ENCODE peak calls at places on chromosomes 2 and 18, in nine cellular contexts. I, G, S, V, Q, X, Z, C and W are unnamed samples.

GRCh38 chr2:39435254-39435653 is 1.8 kb downstream of the MAP4K3 start:
- DNase-seq in I (peak; percentile 39), G (no peak), S (peak; percentile 43), V (no peak), Q (peak; percentile 14), X (no peak), Z (no peak), C (no peak), W (peak; percentile 24)

GRCh38 chr2:127805491-127805890 is 5.5 kb downstream of the WDR33 start:
- DNase-seq in I (no peak), G (no peak), S (no peak), V (no peak), Q (no peak), X (no peak), Z (no peak), C (no peak), W (no peak)

GRCh38 chr2:178732913-178733312 is 74.3 kb downstream of the TTN start:
- DNase-seq in I (no peak), G (no peak), S (no peak), V (no peak), Q (no peak), X (no peak), Z (no peak), C (no peak), W (no peak)

GRCh38 chr18:40371673-40372072 is 1583.4 kb upstream of the PIK3C3 start:
- DNase-seq in I (peak; percentile 61), G (no peak), S (peak; percentile 83), V (no peak), Q (no peak), X (no peak), Z (no peak), C (peak; percentile 42), W (no peak)

GRCh38 chr18:60027397-60027796 is 127.6 kb downstream of the PMAIP1 start:
- DNase-seq in I (no peak), G (no peak), S (no peak), V (no peak), Q (no peak), X (peak; percentile 47), Z (no peak), C (peak; percentile 71), W (no peak)

GRCh38 chr2:159703491-159703890 is 8.8 kb upstream of the MARCHF7 start:
- DNase-seq in I (no peak), G (no peak), S (no peak), V (no peak), Q (no peak), X (no peak), Z (no peak), C (no peak), W (no peak)

GRCh38 chr2:217848351-217848957 is 154.3 kb downstream of the TNS1 start:
- DNase-seq in I (no peak), G (no peak), S (no peak), V (peak; percentile 68), Q (no peak), X (no peak), Z (no peak), C (no peak), W (no peak)

GRCh38 chr18:43935051-43935412 is 657.7 kb upstream of the SYT4 start:
- DNase-seq in I (peak; percentile 98), G (no peak), S (peak; percentile 74), V (no peak), Q (no peak), X (no peak), Z (no peak), C (no peak), W (no peak)

GRCh38 chr2:10405441-10405840 is 42.7 kb downstream of the ODC1 start:
- DNase-seq in I (peak; percentile 92), G (no peak), S (peak; percentile 95), V (peak; percentile 93), Q (no peak), X (peak; percentile 84), Z (no peak), C (peak; percentile 98), W (no peak)

GRCh38 chr18:8299054-8299708 is 310.1 kb upstream of the RAB12 start:
- DNase-seq in I (no peak), G (no peak), S (no peak), V (no peak), Q (no peak), X (no peak), Z (no peak), C (no peak), W (no peak)

GRCh38 chr2:84970956-84971798 is at the start of gene KCMF1:
- DNase-seq in I (peak; percentile 71), G (no peak), S (peak; percentile 74), V (peak; percentile 95), Q (peak; percentile 65), X (peak; percentile 93), Z (peak; percentile 82), C (peak; percentile 75), W (peak; percentile 82)

GRCh38 chr2:37875332-37875976 is 49.6 kb upstream of the RMDN2 start:
- DNase-seq in I (no peak), G (no peak), S (no peak), V (no peak), Q (no peak), X (no peak), Z (no peak), C (no peak), W (no peak)

GRCh38 chr2:37874470-37874869 is 50.6 kb upstream of the RMDN2 start:
- DNase-seq in I (no peak), G (no peak), S (no peak), V (no peak), Q (no peak), X (no peak), Z (no peak), C (no peak), W (no peak)

GRCh38 chr2:37873229-37873628 is 51.9 kb upstream of the RMDN2 start:
- DNase-seq in I (no peak), G (no peak), S (no peak), V (no peak), Q (no peak), X (no peak), Z (no peak), C (no peak), W (no peak)

GRCh38 chr2:37872192-37872545 is 52.9 kb upstream of the RMDN2 start:
- DNase-seq in I (no peak), G (no peak), S (no peak), V (no peak), Q (no peak), X (no peak), Z (no peak), C (no peak), W (no peak)

GRCh38 chr2:37873749-37874330 is 51.2 kb upstream of the RMDN2 start:
- DNase-seq in I (no peak), G (no peak), S (no peak), V (no peak), Q (no peak), X (no peak), Z (no peak), C (no peak), W (no peak)
- H3K9ac ChIP-seq in I (no peak overlapping the region), G (no peak overlapping the region), S (no peak overlapping the region), V (no peak overlapping the region), Q (no peak overlapping the region), X (no peak overlapping the region), Z (no peak overlapping the region), C (no peak overlapping the region), W (no peak overlapping the region)

GRCh38 chr2:112622528-112622849 is 23.2 kb upstream of the SLC20A1 start:
- DNase-seq in I (peak; percentile 96), G (no peak), S (peak; percentile 98), V (no peak), Q (no peak), X (no peak), Z (no peak), C (peak; percentile 88), W (no peak)
- H3K9ac ChIP-seq in I (no peak overlapping the region), G (no peak overlapping the region), S (no peak overlapping the region), V (no peak overlapping the region), Q (no peak overlapping the region), X (no peak overlapping the region), Z (no peak overlapping the region), C (peak overlapping the region; percentile 61), W (no peak overlapping the region)

DNA sequence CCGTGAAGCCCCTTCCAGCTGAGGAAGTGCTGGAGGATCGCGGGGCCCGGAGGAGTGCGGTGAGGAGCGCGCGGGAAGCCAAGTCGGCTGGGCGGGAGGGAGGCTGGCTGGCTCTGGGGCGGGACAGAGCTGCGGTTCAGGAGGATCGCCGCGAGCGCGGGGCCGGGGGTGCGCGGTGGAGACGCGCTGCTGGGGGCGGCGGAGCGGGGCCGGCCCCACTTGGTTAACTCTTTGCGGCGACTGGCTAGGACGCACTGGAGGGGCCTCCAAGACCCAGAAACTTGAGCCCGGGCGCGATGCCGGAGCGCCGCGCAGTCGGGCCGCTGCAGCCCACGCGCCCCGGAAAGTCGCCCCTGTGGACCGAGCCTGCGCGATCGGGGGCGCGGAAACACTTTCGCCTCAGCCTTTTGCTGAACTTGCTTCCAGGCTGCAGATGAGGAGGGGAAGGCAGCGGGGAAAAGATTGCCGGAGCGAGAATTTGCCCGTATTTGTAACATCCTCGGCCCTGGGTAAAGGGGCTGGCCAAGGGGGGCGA is 597 bp downstream of the CYBRD1 start:
- DNase-seq in I (no peak), G (no peak), S (no peak), V (peak; percentile 75), Q (peak; percentile 48), X (no peak), Z (peak; percentile 24), C (no peak), W (peak; percentile 23)
- H3K9ac ChIP-seq in I (peak overlapping the region; percentile 75), G (peak overlapping the region; percentile 75), S (peak overlapping the region; percentile 90), V (peak overlapping the region; percentile 65), Q (peak overlapping the region; percentile 94), X (peak overlapping the region; percentile 86), Z (peak overlapping the region; percentile 42), C (peak overlapping the region; percentile 33), W (peak overlapping the region; percentile 54)

DNA sequence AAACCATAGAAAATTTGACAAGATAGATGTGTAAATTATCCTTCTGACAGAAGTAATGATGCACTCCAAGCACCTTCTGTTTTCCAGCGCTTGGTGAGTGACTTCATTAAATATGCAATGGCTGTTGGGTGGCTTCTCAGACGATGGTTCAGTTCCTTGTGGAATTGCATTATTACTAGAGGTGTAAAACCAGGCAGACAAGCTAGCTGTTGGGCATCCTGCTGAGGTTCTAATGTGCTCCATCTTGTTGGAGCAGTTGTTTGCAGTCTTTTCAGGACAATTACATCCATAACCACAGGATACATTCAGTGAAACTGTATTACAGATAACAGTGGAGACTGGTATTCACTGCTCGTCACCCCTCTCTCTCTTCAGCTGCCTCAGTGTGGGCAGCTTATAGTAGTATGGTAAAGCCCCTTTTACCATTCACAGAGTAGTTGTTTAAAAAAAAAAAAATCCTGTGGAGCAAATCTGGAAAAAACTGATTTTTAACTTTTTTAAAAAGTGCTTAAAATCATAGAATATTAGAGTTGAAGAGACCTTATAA is 143.5 kb downstream of the AGPS start:
- DNase-seq in I (no peak), G (no peak), S (no peak), V (no peak), Q (no peak), X (no peak), Z (no peak), C (no peak), W (no peak)
- H3K9ac ChIP-seq in I (no peak overlapping the region), G (no peak overlapping the region), S (no peak overlapping the region), V (no peak overlapping the region), Q (no peak overlapping the region), X (no peak overlapping the region), Z (no peak overlapping the region), C (no peak overlapping the region), W (no peak overlapping the region)

GRCh38 chr2:241853651-241854341 is 4.9 kb downstream of the PDCD1 start:
- DNase-seq in I (no peak), G (no peak), S (peak; percentile 25), V (peak; percentile 68), Q (no peak), X (peak; percentile 43), Z (no peak), C (peak; percentile 29), W (no peak)
- H3K9ac ChIP-seq in I (no peak overlapping the region), G (no peak overlapping the region), S (no peak overlapping the region), V (no peak overlapping the region), Q (peak overlapping the region; percentile 70), X (no peak overlapping the region), Z (no peak overlapping the region), C (no peak overlapping the region), W (no peak overlapping the region)